ENCODE peak calls at places on chromosomes 1 and 21, in eight cellular contexts. T, C, D, P, B, W, K and X are unnamed samples.
A peak's percentile ranks its signal among the peaks of the same experiment; 100 is the strongest.

GRCh38 chr1:60569189-60569588 is 495.6 kb upstream of the C1orf87 start:
- DNase-seq in D (no peak), B (no peak), K (no peak), C (no peak), P (no peak), W (no peak), T (peak; percentile 99), X (peak; percentile 99)

GRCh38 chr1:222736470-222736869 is 532 bp upstream of the FAM177B start:
- DNase-seq in C (no peak), B (no peak), K (no peak), P (no peak), W (no peak), T (no peak), D (no peak), X (no peak)

GRCh38 chr1:101122452-101123166 is 97.0 kb upstream of the DPH5 start:
- DNase-seq in W (no peak), K (no peak), P (no peak), B (no peak), D (no peak), T (no peak), C (no peak), X (peak; percentile 11)

GRCh38 chr1:234611153-234611798 is 1.3 kb upstream of the IRF2BP2 start:
- DNase-seq in D (no peak), W (no peak), P (peak; percentile 96), C (peak; percentile 91), T (peak; percentile 91), K (no peak), B (peak; percentile 81), X (peak; percentile 88)

GRCh38 chr1:7400566-7400965 is 370.5 kb upstream of the VAMP3 start:
- DNase-seq in K (no peak), W (no peak), B (no peak), P (no peak), D (no peak), T (no peak), C (no peak), X (no peak)

GRCh38 chr1:104238991-104239390 is 489.3 kb downstream of the AMY1C start:
- DNase-seq in C (no peak), P (peak; percentile 93), W (peak; percentile 34), K (no peak), T (no peak), D (no peak), B (no peak), X (no peak)

GRCh38 chr1:12629521-12629956 is 11.5 kb upstream of the DHRS3 start:
- DNase-seq in D (no peak), W (no peak), T (no peak), K (no peak), C (peak; percentile 84), P (peak; percentile 28), B (no peak), X (no peak)

GRCh38 chr1:232463226-232463625 is 166.7 kb downstream of the SIPA1L2 start:
- DNase-seq in P (no peak), K (no peak), T (no peak), W (no peak), C (no peak), B (no peak), D (no peak), X (no peak)

GRCh38 chr1:201348211-201348566 is 29.3 kb downstream of the TNNT2 start:
- DNase-seq in B (peak; percentile 22), K (no peak), C (peak; percentile 32), W (peak; percentile 83), D (peak; percentile 70), T (peak; percentile 64), P (peak; percentile 45), X (peak; percentile 60)

GRCh38 chr1:20190256-20190655 is 3.9 kb upstream of the PLA2G2C start:
- DNase-seq in D (no peak), B (no peak), W (no peak), C (no peak), K (no peak), P (no peak), T (no peak), X (no peak)

GRCh38 chr1:30598571-30599114 is 124.7 kb downstream of the MATN1 start:
- DNase-seq in D (no peak), C (no peak), P (no peak), W (no peak), T (no peak), K (no peak), B (no peak), X (no peak)

GRCh38 chr1:176315519-176316220 is 108.6 kb upstream of the COP1 start:
- DNase-seq in D (no peak), C (no peak), B (no peak), P (no peak), T (no peak), K (no peak), W (no peak), X (peak; percentile 70)

GRCh38 chr1:9846611-9847171 is 22.9 kb upstream of the CLSTN1 start:
- DNase-seq in B (no peak), C (peak; percentile 6), W (no peak), D (no peak), K (no peak), T (no peak), P (peak; percentile 30), X (no peak)

GRCh38 chr1:194568610-194569009 is 1382.2 kb upstream of the B3GALT2 start:
- DNase-seq in D (no peak), P (no peak), C (no peak), T (no peak), W (no peak), B (no peak), K (no peak), X (no peak)

GRCh38 chr21:17514124-17514481 is 1.3 kb downstream of the CXADR start:
- DNase-seq in B (no peak), C (peak; percentile 46), T (peak; percentile 71), K (no peak), D (no peak), P (peak; percentile 53), W (no peak), X (peak; percentile 68)

GRCh38 chr1:185861630-185862029 is 127.4 kb downstream of the HMCN1 start:
- DNase-seq in K (no peak), W (no peak), C (peak; percentile 41), D (no peak), P (peak; percentile 68), B (no peak), T (peak; percentile 62), X (peak; percentile 3)

GRCh38 chr1:75265792-75266191 is 131.6 kb downstream of the LHX8 start:
- DNase-seq in C (peak; percentile 53), K (no peak), B (peak; percentile 10), T (peak; percentile 43), W (peak; percentile 49), D (no peak), P (peak; percentile 79), X (peak; percentile 51)

GRCh38 chr1:59520759-59521442 is 224.0 kb downstream of the FGGY start:
- DNase-seq in T (no peak), C (no peak), P (no peak), W (no peak), B (peak; percentile 69), D (no peak), K (peak; percentile 34), X (peak; percentile 80)